ENCODE peak calls at places on chromosomes 3 and 15, in four cellular contexts. Q is WERI-Rb-1, Z is ovary, J is AG04450. N is an unnamed sample.

GRCh38 chr3:10357095-10357494 is 36.2 kb upstream of the SEC13 start:
- DNase-seq in Q (no peak), Z (no peak), J (no peak), N (no peak)

GRCh38 chr3:190306026-190306425 is 16.2 kb downstream of the CLDN1 start:
- DNase-seq in Q (no peak), Z (no peak), J (no peak), N (no peak)

GRCh38 chr15:90004671-90005070 is 3.5 kb downstream of the ZNF710 start:
- DNase-seq in Q (no peak), Z (no peak), J (peak; percentile 92), N (peak; percentile 92)

GRCh38 chr3:29853841-29854397 is 573.0 kb downstream of the RBMS3 start:
- DNase-seq in Q (no peak), Z (no peak), J (no peak), N (no peak)

GRCh38 chr3:126466886-126467610 is 8.6 kb downstream of the ZXDC start:
- DNase-seq in Q (no peak), Z (no peak), J (no peak), N (no peak)

GRCh38 chr3:6571448-6571847 is 289.5 kb upstream of the GRM7 start:
- DNase-seq in Q (no peak), Z (no peak), J (no peak), N (no peak)

GRCh38 chr3:164879201-164879600 is 199.1 kb downstream of the SI start:
- DNase-seq in Q (no peak), Z (no peak), J (no peak), N (no peak)

GRCh38 chr15:56804908-56805307 is 71.6 kb upstream of the ZNF280D start:
- DNase-seq in Q (no peak), Z (no peak), J (no peak), N (no peak)

GRCh38 chr3:39808467-39809180 is 785 bp upstream of the MYRIP start:
- DNase-seq in Q (peak; percentile 61), Z (peak; percentile 40), J (no peak), N (no peak)

GRCh38 chr3:140922634-140923033 is 19.0 kb upstream of the SLC25A36 start:
- DNase-seq in Q (no peak), Z (no peak), J (no peak), N (peak; percentile 21)

GRCh38 chr3:63386568-63386967 is 108.5 kb downstream of the SYNPR start:
- DNase-seq in Q (peak; percentile 33), Z (no peak), J (no peak), N (no peak)

GRCh38 chr3:159635047-159635641 is 353.5 kb upstream of the IL12A start:
- DNase-seq in Q (no peak), Z (no peak), J (no peak), N (peak; percentile 61)

GRCh38 chr3:34292605-34293300 is 494.3 kb downstream of the PDCD6IP start:
- DNase-seq in Q (no peak), Z (no peak), J (no peak), N (no peak)

GRCh38 chr3:189981668-189982067 is 139.0 kb downstream of the P3H2 start:
- DNase-seq in Q (no peak), Z (no peak), J (peak; percentile 76), N (peak; percentile 78)

GRCh38 chr15:72182673-72183072 is 14.9 kb downstream of the GRAMD2A start:
- DNase-seq in Q (no peak), Z (no peak), J (no peak), N (no peak)

GRCh38 chr3:183306798-183307671 is 54.0 kb downstream of the B3GNT5 start:
- DNase-seq in Q (no peak), Z (no peak), J (no peak), N (peak; percentile 79)

GRCh38 chr3:23312866-23313265 is 109.7 kb downstream of the UBE2E2 start:
- DNase-seq in Q (no peak), Z (no peak), J (no peak), N (peak; percentile 24)

GRCh38 chr15:35448294-35448693 is 97.7 kb downstream of the DPH6 start:
- DNase-seq in Q (no peak), Z (no peak), J (no peak), N (no peak)

GRCh38 chr3:102106421-102107097 is 257.2 kb downstream of the NFKBIZ start:
- DNase-seq in Q (no peak), Z (no peak), J (no peak), N (peak; percentile 45)

GRCh38 chr15:63908986-63909385 is 75.2 kb upstream of the HERC1 start:
- DNase-seq in Q (no peak), Z (no peak), J (no peak), N (no peak)

GRCh38 chr15:37019479-37020433 is 80.6 kb downstream of the MEIS2 start:
- DNase-seq in Q (no peak), Z (peak; percentile 54), J (no peak), N (peak; percentile 43)

GRCh38 chr15:65211157-65211982 is at the start of gene CILP:
- DNase-seq in Q (no peak), Z (peak; percentile 82), J (peak; percentile 27), N (peak; percentile 45)

GRCh38 chr3:84304214-84304613 is 654.6 kb upstream of the CADM2 start:
- DNase-seq in Q (no peak), Z (no peak), J (no peak), N (no peak)
- TF ChIP-seq CTCF in Q (no peak), Z (no peak), J (no peak), N (no peak)

GRCh38 chr3:169389925-169390253 is 273.6 kb downstream of the MECOM start:
- DNase-seq in Q (no peak), Z (no peak), J (no peak), N (no peak)

GRCh38 chr3:169390310-169390731 is 273.2 kb downstream of the MECOM start:
- DNase-seq in Q (peak; percentile 6), Z (no peak), J (no peak), N (no peak)

GRCh38 chr3:169391672-169392071 is 271.8 kb downstream of the MECOM start:
- DNase-seq in Q (no peak), Z (no peak), J (no peak), N (no peak)

GRCh38 chr3:169389211-169389924 is 274.1 kb downstream of the MECOM start:
- DNase-seq in Q (no peak), Z (no peak), J (no peak), N (no peak)

GRCh38 chr3:169390741-169391300 is 272.7 kb downstream of the MECOM start:
- DNase-seq in Q (no peak), Z (no peak), J (no peak), N (no peak)
- TF ChIP-seq CTCF in Q (no peak), Z (no peak), J (no peak), N (no peak)

DNA sequence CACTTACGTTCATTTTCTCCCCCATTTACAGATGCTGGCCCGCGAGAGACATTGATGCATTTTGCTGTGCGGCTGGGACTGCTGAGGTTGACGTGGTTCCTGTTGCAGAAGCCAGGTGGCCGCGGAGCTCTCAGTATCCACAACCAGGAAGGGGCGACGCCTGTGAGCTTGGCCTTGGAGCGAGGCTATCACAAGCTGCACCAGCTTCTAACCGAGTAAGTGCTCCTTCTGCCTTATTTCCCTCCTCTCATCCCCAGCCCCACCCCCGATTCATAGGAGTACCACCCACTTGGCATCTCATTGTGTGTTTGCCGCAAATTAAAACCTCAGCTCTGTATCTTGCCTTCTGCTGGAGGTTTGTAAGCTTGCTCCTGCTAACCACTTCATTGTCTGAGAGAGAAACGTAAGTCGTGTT is 163.3 kb downstream of the AKAP13 start:
- DNase-seq in Q (peak; percentile 31), Z (peak; percentile 77), J (no peak), N (no peak)
- TF ChIP-seq CTCF in Q (no peak), Z (peak; percentile 49), J (no peak), N (no peak)

GRCh38 chr3:64717411-64717810 is 29.6 kb upstream of the ADAMTS9 start:
- DNase-seq in Q (no peak), Z (no peak), J (no peak), N (no peak)

GRCh38 chr3:64715211-64715982 is 27.6 kb upstream of the ADAMTS9 start:
- DNase-seq in Q (no peak), Z (no peak), J (no peak), N (no peak)

GRCh38 chr3:64716110-64716509 is 28.3 kb upstream of the ADAMTS9 start:
- DNase-seq in Q (no peak), Z (no peak), J (no peak), N (no peak)

GRCh38 chr3:64717872-64718613 is 30.2 kb upstream of the ADAMTS9 start:
- DNase-seq in Q (no peak), Z (no peak), J (no peak), N (no peak)
- TF ChIP-seq CTCF in Q (no peak), Z (no peak), J (peak; percentile 52), N (peak; percentile 35)

GRCh38 chr3:55899887-55900286 is 412.8 kb upstream of the WNT5A start:
- DNase-seq in Q (no peak), Z (no peak), J (no peak), N (no peak)
- TF ChIP-seq CTCF in Q (no peak), Z (no peak), J (peak; percentile 47), N (peak; percentile 56)

DNA sequence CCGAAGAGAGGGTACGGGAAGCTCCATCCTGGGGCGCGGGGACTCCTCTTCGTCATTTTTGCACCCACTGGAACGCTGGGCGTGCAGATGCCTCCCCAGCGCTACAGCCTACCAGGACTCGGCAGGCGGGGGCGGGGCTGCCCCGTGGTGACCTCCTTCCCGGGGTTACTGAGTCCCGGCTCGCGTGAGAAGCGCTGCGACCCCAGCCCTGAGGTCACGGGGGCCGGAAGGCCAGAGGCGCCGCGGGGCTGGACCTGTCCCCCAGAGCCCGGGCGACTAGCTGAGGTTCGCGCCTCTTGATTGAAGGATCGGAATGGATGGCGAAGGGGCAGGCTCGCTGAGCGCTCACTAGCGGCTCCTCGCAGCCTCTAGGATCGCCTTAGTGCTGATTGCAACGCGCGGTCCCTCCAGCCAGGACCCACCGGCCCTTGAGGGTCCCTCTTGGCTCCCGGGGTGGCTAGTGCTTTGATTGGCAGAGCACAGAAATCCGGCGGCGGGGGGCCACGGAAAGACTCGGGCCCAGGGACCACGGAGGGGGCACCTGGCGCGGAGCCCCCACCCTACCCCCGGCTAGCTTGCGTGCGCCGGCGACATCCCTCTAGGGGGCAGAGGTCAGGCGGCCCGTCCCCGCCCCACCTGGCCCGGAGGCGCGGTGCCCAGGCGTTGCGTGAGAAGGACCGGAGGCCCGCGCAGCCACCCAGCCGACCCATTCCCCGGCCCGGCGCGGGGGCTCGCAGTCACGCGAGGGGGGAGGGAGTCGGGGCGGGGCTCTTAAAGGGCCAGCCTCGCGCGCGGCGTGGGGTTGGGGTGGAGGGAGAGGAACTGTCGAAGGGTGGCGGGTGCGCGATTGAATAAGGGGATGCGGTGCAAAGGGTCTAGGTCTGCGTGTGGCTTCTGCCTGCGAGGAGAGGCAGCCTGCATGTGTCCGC is 781 bp upstream of the CYP1A1 start:
- DNase-seq in Q (peak; percentile 56), Z (peak; percentile 49), J (no peak), N (no peak)
- TF ChIP-seq CTCF in Q (peak; percentile 9), Z (no peak), J (no peak), N (peak; percentile 4)

N was measured in brain microvascular endothelial cell.